ENCODE peak calls at places on chromosomes 7 and 10, in ten cellular contexts. F is sigmoid colon, A is Calu3, U is IMR-90, P is GM13977, C is AG04449, T is GM20000, I is cardiac muscle cell, D is nephron progenitor cell, W is Panc1. X is an unnamed sample.

GRCh38 chr10:45488365-45488764 is 114.3 kb downstream of the ALOX5 start:
- DNase-seq in F (no peak), A (no peak), U (no peak), P (no peak), C (no peak), T (no peak), I (no peak), D (no peak), W (no peak), X (no peak)

GRCh38 chr10:69994262-69994661 is 58.4 kb upstream of the MACROH2A2 start:
- DNase-seq in F (no peak), A (peak), U (peak), P (peak), C (no peak), T (peak), I (no peak), D (no peak), W (no peak), X (no peak)

GRCh38 chr7:1906988-1907745 is 237.1 kb downstream of the ELFN1 start:
- DNase-seq in F (no peak), A (no peak), U (no peak), P (no peak), C (no peak), T (no peak), I (no peak), D (no peak), W (no peak), X (no peak)

GRCh38 chr10:22737587-22737986 is 23.2 kb upstream of the PIP4K2A start:
- DNase-seq in F (peak), A (no peak), U (peak), P (no peak), C (no peak), T (no peak), I (no peak), D (no peak), W (no peak), X (no peak)

GRCh38 chr10:117391436-117392205 is 16.4 kb upstream of the PDZD8 start:
- DNase-seq in F (no peak), A (no peak), U (peak), P (no peak), C (peak), T (no peak), I (no peak), D (no peak), W (no peak), X (no peak)

GRCh38 chr10:132931258-132931657 is 11.1 kb downstream of the CFAP46 start:
- DNase-seq in F (no peak), A (no peak), U (peak), P (peak), C (no peak), T (peak), I (no peak), D (no peak), W (no peak), X (no peak)

GRCh38 chr7:158808126-158808525 is 21.2 kb downstream of the ESYT2 start:
- DNase-seq in F (no peak), A (no peak), U (no peak), P (no peak), C (no peak), T (no peak), I (no peak), D (no peak), W (no peak), X (no peak)

GRCh38 chr7:4713183-4713784 is 31.2 kb downstream of the FOXK1 start:
- DNase-seq in F (no peak), A (no peak), U (no peak), P (peak), C (no peak), T (peak), I (no peak), D (no peak), W (no peak), X (no peak)

GRCh38 chr10:133242611-133243356 is 5.1 kb downstream of the VENTX start:
- DNase-seq in F (no peak), A (no peak), U (peak), P (no peak), C (no peak), T (no peak), I (no peak), D (no peak), W (no peak), X (no peak)

GRCh38 chr7:41886257-41886905 is 183.5 kb upstream of the INHBA start:
- DNase-seq in F (peak), A (no peak), U (peak), P (no peak), C (peak), T (no peak), I (no peak), D (no peak), W (no peak), X (no peak)

GRCh38 chr10:71433983-71434744 is 37.4 kb downstream of the CDH23 start:
- DNase-seq in F (no peak), A (peak), U (no peak), P (no peak), C (no peak), T (no peak), I (no peak), D (no peak), W (no peak), X (no peak)

GRCh38 chr7:1458676-1459511 is at the start of gene MICALL2:
- DNase-seq in F (peak), A (peak), U (peak), P (peak), C (no peak), T (no peak), I (peak), D (peak), W (no peak), X (no peak)

GRCh38 chr10:132942740-132943554 is 577 bp upstream of the CFAP46 start:
- DNase-seq in F (no peak), A (no peak), U (no peak), P (peak), C (no peak), T (no peak), I (no peak), D (no peak), W (no peak), X (no peak)

GRCh38 chr10:46557319-46558140 is 1.1 kb upstream of the GPRIN2 start:
- DNase-seq in F (peak), A (peak), U (no peak), P (no peak), C (no peak), T (no peak), I (no peak), D (peak), W (no peak), X (peak)

GRCh38 chr7:19377611-19378339 is 232.6 kb upstream of the FERD3L start:
- DNase-seq in F (no peak), A (no peak), U (peak), P (no peak), C (no peak), T (no peak), I (no peak), D (peak), W (no peak), X (no peak)

GRCh38 chr10:113563306-113564088 is 10.6 kb downstream of the HABP2 start:
- DNase-seq in F (peak), A (peak), U (peak), P (peak), C (no peak), T (peak), I (peak), D (peak), W (peak), X (peak)
- TF ChIP-seq CTCF in F (peak), A (peak), U (peak), P (peak), C (peak), T (peak), I (peak), D (peak), W (peak), X (peak)

GRCh38 chr10:102375867-102376266 is 19.6 kb upstream of the NFKB2 start:
- DNase-seq in F (no peak), A (no peak), U (no peak), P (no peak), C (no peak), T (no peak), I (no peak), D (no peak), W (no peak), X (no peak)

GRCh38 chr10:102376901-102377300 is 18.6 kb upstream of the NFKB2 start:
- DNase-seq in F (no peak), A (no peak), U (no peak), P (no peak), C (no peak), T (no peak), I (no peak), D (no peak), W (no peak), X (no peak)

GRCh38 chr10:102371295-102371694 is 24.2 kb upstream of the NFKB2 start:
- DNase-seq in F (no peak), A (no peak), U (no peak), P (no peak), C (no peak), T (no peak), I (no peak), D (no peak), W (no peak), X (no peak)

GRCh38 chr10:102379383-102379782 is 16.1 kb upstream of the NFKB2 start:
- DNase-seq in F (no peak), A (no peak), U (no peak), P (no peak), C (no peak), T (no peak), I (no peak), D (no peak), W (no peak), X (no peak)

DNA sequence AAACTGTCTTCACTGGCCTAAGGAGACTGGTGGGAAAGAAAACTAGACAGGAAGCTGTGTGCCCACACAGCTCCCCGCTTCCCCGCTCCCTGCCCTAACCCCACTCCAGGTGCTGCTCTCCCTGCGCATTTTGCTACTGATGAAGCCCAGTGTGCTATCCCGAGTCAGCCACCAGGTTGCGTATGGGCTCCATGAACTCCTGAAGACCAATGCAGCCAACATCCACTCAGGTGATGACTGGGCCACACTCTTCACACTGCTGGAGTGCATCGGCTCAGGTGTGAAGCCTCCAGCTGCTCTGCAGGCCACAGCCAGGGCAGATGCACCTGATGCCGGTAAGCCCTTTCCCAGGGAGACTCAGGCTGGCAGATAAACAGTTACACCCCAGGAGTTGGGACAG is 20.3 kb upstream of the NFKB2 start:
- DNase-seq in F (no peak), A (no peak), U (no peak), P (no peak), C (no peak), T (no peak), I (no peak), D (no peak), W (no peak), X (no peak)
- TF ChIP-seq CTCF in F (no peak), A (no peak), U (peak), P (peak), C (no peak), T (no peak), I (no peak), D (no peak), W (no peak), X (no peak)

DNA sequence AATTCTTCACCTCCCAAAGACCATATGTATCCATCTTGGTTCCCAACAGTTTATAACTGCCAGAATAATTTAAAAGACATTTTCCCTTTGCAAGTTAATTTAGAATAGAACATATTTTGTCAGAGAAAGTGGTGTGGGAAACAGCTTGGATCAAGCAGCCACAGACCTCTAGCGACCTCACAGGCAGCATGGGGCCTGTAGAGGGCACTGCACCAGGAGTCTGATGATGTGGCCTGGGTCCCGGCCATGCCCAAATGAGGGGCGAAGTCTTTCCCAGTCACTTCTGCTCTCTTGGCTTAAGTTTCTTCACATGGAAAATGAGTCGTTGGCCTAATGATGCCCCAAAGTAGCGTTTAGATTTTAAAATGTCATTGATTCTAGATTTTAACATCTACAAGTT is 243.2 kb downstream of the SDK1 start:
- DNase-seq in F (no peak), A (no peak), U (no peak), P (no peak), C (no peak), T (no peak), I (no peak), D (no peak), W (no peak), X (no peak)
- TF ChIP-seq CTCF in F (no peak), A (no peak), U (peak), P (no peak), C (no peak), T (no peak), I (no peak), D (peak), W (peak), X (peak)

DNA sequence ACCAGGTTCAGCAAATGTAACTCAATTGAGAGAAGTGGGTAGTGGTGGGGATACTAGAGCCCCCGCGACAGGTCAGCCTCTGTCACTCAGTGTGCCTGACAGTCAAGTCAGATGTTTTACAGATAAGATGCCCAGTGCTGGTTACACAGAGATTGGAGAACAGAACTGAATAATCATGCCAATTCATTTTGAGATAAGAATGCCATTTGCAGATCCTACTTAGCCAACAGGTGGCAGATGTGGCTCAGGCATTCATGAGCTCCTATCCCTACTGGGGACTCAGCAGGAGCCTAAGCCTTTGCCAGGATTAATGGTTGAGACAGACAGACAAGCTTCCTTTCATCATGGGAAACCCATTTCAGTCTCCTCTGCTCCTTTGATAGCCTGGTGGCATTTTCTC is 137.8 kb downstream of the MAPK8 start:
- DNase-seq in F (no peak), A (no peak), U (peak), P (peak), C (no peak), T (no peak), I (peak), D (no peak), W (no peak), X (no peak)
- TF ChIP-seq CTCF in F (no peak), A (no peak), U (peak), P (no peak), C (peak), T (no peak), I (peak), D (peak), W (no peak), X (peak)

DNA sequence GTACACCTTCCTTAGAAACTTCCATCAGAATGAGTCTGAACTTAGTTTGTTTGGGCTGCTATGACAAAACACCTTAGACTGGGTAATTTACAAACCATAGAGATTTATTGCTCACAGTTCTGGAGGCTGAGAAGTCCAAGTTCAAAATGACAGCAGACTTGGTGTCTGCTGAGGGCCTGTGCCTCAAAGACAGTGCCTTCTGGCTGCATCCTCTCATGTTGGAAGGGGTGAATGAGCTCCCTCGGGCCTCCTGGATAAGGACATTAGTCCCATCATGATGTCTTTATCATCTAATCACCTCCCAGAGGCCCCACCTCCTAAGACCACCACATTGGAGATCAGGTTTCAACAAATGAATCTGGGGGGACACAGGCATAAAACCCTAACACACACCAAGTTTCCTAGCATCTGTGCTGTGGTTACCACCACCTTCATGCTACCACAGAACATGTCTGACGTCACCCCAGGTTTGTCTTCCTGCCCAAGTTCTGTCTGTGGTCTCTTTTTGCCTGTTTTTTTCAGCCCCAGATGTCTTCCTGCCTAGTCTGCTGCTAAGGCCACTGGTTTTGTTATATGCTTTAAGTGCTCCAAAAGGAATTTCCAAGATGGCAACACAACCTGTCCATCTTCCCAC is 150.9 kb upstream of the COBL start:
- DNase-seq in F (no peak), A (no peak), U (no peak), P (no peak), C (no peak), T (no peak), I (no peak), D (no peak), W (no peak), X (no peak)
- TF ChIP-seq CTCF in F (no peak), A (no peak), U (no peak), P (no peak), C (no peak), T (no peak), I (no peak), D (no peak), W (no peak), X (no peak)

GRCh38 chr10:110311357-110311949 is 6.7 kb upstream of the SMNDC1 start:
- DNase-seq in F (no peak), A (peak), U (peak), P (peak), C (no peak), T (peak), I (peak), D (peak), W (peak), X (peak)
- TF ChIP-seq CTCF in F (peak), A (no peak), U (peak), P (peak), C (peak), T (peak), I (peak), D (peak), W (peak), X (peak)

GRCh38 chr10:128709975-128710794 is 584.0 kb upstream of the MKI67 start:
- DNase-seq in F (no peak), A (no peak), U (no peak), P (no peak), C (no peak), T (peak), I (no peak), D (no peak), W (no peak), X (no peak)
- TF ChIP-seq CTCF in F (no peak), A (no peak), U (no peak), P (no peak), C (no peak), T (no peak), I (no peak), D (no peak), W (no peak), X (no peak)

GRCh38 chr10:3801558-3802192 is 16.7 kb upstream of the KLF6 start:
- DNase-seq in F (no peak), A (no peak), U (no peak), P (no peak), C (no peak), T (no peak), I (no peak), D (no peak), W (no peak), X (no peak)

GRCh38 chr10:3802526-3803002 is 17.6 kb upstream of the KLF6 start:
- DNase-seq in F (no peak), A (no peak), U (no peak), P (no peak), C (no peak), T (no peak), I (no peak), D (no peak), W (no peak), X (no peak)

GRCh38 chr10:3805227-3805790 is 20.3 kb upstream of the KLF6 start:
- DNase-seq in F (no peak), A (no peak), U (peak), P (peak), C (no peak), T (no peak), I (no peak), D (no peak), W (peak), X (no peak)

GRCh38 chr10:3803884-3804741 is 19.1 kb upstream of the KLF6 start:
- DNase-seq in F (no peak), A (no peak), U (peak), P (no peak), C (no peak), T (no peak), I (no peak), D (no peak), W (no peak), X (no peak)

GRCh38 chr10:3803295-3803883 is 18.4 kb upstream of the KLF6 start:
- DNase-seq in F (no peak), A (no peak), U (peak), P (no peak), C (no peak), T (no peak), I (no peak), D (no peak), W (no peak), X (no peak)
- TF ChIP-seq CTCF in F (no peak), A (no peak), U (no peak), P (peak), C (no peak), T (no peak), I (peak), D (no peak), W (no peak), X (no peak)